ENCODE peak calls at places on chromosomes 6 and 20, in five cellular contexts. C, Y, R, L and G are unnamed samples.
A peak's percentile ranks its signal among the peaks of the same experiment; 100 is the strongest.

GRCh38 chr20:58645277-58645968 is 5.7 kb upstream of the STX16 start:
- DNase-seq in C (no peak), Y (no peak), R (no peak), L (peak; percentile 59), G (no peak)

GRCh38 chr6:42694586-42694985 is 27.8 kb downstream of the PRPH2 start:
- DNase-seq in C (no peak), Y (no peak), R (no peak), L (no peak), G (no peak)

GRCh38 chr20:15756401-15756800 is 816.8 kb downstream of the KIF16B start:
- DNase-seq in C (no peak), Y (no peak), R (no peak), L (no peak), G (no peak)

GRCh38 chr6:145457556-145457955 is 277.8 kb downstream of the EPM2A start:
- DNase-seq in C (no peak), Y (no peak), R (no peak), L (no peak), G (no peak)

GRCh38 chr6:125945378-125946141 is 11.0 kb upstream of the HINT3 start:
- DNase-seq in C (no peak), Y (no peak), R (peak; percentile 70), L (peak; percentile 90), G (no peak)

GRCh38 chr6:33692760-33693158 is 18.7 kb downstream of the UQCC2 start:
- DNase-seq in C (no peak), Y (peak; percentile 51), R (no peak), L (no peak), G (no peak)

GRCh38 chr20:47352332-47353223 is 3.9 kb downstream of the ZMYND8 start:
- DNase-seq in C (peak; percentile 39), Y (peak; percentile 86), R (peak; percentile 49), L (no peak), G (no peak)

GRCh38 chr6:88263591-88263990 is 97.4 kb upstream of the CNR1 start:
- DNase-seq in C (no peak), Y (no peak), R (no peak), L (no peak), G (no peak)

GRCh38 chr20:3686867-3687321 is 5.1 kb upstream of the ADAM33 start:
- DNase-seq in C (peak; percentile 93), Y (peak; percentile 52), R (no peak), L (no peak), G (peak; percentile 92)

GRCh38 chr6:132465530-132466485 is 47.1 kb downstream of the STX7 start:
- DNase-seq in C (no peak), Y (no peak), R (no peak), L (no peak), G (no peak)

GRCh38 chr6:52990342-52990741 is 4.7 kb downstream of the GSTA4 start:
- DNase-seq in C (no peak), Y (no peak), R (no peak), L (no peak), G (no peak)

GRCh38 chr20:39067526-39068216 is 105.5 kb downstream of the DHX35 start:
- DNase-seq in C (no peak), Y (no peak), R (no peak), L (no peak), G (no peak)

GRCh38 chr20:39069976-39070375 is 107.8 kb downstream of the DHX35 start:
- DNase-seq in C (no peak), Y (no peak), R (no peak), L (no peak), G (no peak)

GRCh38 chr20:39072132-39072531 is 110.0 kb downstream of the DHX35 start:
- DNase-seq in C (no peak), Y (no peak), R (no peak), L (no peak), G (no peak)

GRCh38 chr20:39070484-39071231 is 108.5 kb downstream of the DHX35 start:
- DNase-seq in C (no peak), Y (no peak), R (no peak), L (peak; percentile 71), G (no peak)

GRCh38 chr20:39066464-39066863 is 104.3 kb downstream of the DHX35 start:
- DNase-seq in C (no peak), Y (no peak), R (no peak), L (peak; percentile 48), G (no peak)
- TF ChIP-seq CTCF in C (no peak), Y (no peak), R (no peak), L (peak; percentile 57), G (no peak)

DNA sequence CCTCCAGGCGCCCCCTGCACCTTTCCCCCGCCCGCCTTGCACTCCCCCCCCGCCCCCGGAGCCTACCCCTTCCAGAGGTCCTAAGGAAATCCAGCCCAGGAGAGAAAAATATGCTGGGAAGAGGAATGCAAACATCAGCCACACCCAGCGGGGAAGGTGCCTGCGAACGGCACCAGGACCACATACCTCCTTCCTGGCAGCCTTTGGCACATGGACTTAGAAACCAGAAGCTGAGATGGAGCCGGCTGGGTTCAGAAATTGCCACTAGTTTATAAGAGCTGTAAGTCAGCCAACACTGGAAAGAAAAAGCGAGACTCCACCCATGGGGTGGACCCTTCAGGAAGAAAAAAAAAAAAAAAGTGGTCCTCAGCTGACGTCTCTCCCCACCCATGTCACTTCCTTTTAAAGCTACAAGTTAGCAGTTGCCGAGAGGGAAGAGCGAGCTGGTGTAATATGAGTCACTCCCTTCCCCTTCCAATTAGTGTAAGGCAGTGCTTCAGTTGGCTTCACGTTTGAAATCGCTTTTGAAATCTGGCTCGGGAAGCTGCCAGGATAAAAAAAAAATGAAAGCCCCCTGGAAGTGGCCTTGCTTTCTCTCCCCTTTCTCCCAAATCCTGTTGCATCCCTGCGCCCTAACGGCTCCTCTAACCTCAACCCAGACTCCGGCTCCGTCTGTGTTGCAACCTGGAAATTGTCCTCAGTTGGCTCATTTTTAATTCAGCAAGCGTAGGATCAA is at the start of gene AGPAT4:
- DNase-seq in C (peak; percentile 76), Y (peak; percentile 41), R (peak; percentile 85), L (peak; percentile 32), G (peak; percentile 85)
- TF ChIP-seq EP300 in C (no peak), Y (no peak), R (no peak), L (no peak), G (no peak)

GRCh38 chr6:10740061-10740460 is 7.5 kb upstream of the TMEM14B start:
- DNase-seq in C (no peak), Y (no peak), R (no peak), L (no peak), G (no peak)
- TF ChIP-seq CTCF in C (no peak), Y (no peak), R (no peak), L (no peak), G (no peak)

GRCh38 chr20:5119435-5120188 is at the start of gene PCNA:
- DNase-seq in C (peak; percentile 96), Y (peak; percentile 98), R (peak; percentile 99), L (peak; percentile 100), G (peak; percentile 98)
- TF ChIP-seq EP300 in C (no peak), Y (no peak), R (no peak), L (peak; percentile 14), G (no peak)

GRCh38 chr20:57448764-57449354 is 57.7 kb downstream of the RBM38 start:
- DNase-seq in C (no peak), Y (no peak), R (no peak), L (no peak), G (no peak)
- TF ChIP-seq CTCF in C (no peak), Y (no peak), R (no peak), L (no peak), G (no peak)

GRCh38 chr20:36105731-36106226 is 48.8 kb upstream of the EPB41L1 start:
- DNase-seq in C (no peak), Y (peak; percentile 88), R (no peak), L (no peak), G (no peak)
- TF ChIP-seq EP300 in C (no peak), Y (no peak), R (no peak), L (no peak), G (no peak)

GRCh38 chr6:37698264-37699137 is 818 bp upstream of the MDGA1 start:
- DNase-seq in C (peak; percentile 48), Y (peak; percentile 59), R (peak; percentile 58), L (no peak), G (peak; percentile 83)
- TF ChIP-seq CTCF in C (peak; percentile 3), Y (no peak), R (no peak), L (no peak), G (no peak)

GRCh38 chr6:29976588-29977424 is 34.5 kb downstream of the HLA-A start:
- DNase-seq in C (peak; percentile 83), Y (peak; percentile 84), R (peak; percentile 79), L (peak; percentile 77), G (peak; percentile 90)
- TF ChIP-seq EP300 in C (no peak), Y (no peak), R (no peak), L (peak; percentile 19), G (no peak)

DNA sequence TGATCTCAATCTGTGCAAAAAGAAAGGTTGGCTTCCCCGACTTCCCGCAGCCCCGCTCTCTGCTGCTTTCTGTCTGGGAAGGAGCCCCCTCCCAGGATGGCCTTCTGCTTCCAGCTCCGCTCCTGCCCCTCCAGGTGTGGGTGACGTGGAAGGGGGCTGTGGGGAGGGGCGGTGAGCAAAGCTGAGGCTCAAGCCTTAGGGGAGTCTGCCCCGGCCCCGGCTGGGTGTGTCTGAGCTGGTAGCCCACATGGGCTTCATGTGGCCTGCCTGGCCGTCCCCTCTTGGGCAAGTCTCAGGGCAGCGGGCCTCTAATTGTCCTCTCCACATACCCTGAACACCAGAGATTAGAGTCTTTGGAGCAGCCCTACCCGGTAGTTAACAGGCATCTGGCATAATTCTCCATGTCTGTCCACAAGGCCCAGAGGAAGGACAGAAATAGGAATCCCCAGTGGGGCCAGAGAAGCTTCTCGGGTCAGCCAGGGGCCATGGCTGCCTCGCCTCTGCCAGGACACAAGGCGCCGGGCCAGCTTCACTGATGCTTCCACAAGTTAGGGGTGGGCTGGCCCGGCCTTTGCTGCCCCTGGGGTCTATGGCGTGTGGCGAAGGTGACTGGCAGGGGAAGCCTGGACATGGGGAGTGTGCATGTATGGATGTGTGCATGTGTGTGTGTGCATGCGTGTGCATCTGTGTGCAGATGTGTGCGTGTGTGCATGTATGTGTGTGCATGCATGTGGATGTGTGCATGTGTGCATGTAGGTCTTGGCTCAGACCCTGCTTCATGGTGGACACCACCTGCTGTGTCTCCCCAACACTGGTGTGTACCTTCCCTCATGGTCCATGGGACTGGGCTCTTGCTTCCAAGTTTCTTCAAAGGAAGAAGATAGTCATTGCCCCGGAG is 24.1 kb downstream of the FRMD1 start:
- DNase-seq in C (no peak), Y (no peak), R (no peak), L (no peak), G (no peak)
- TF ChIP-seq CTCF in C (no peak), Y (no peak), R (no peak), L (no peak), G (no peak)